ENCODE peak calls at places on chromosomes 6 and 20, in six cellular contexts. H is A549, D is GM12878, F is endothelial cell of umbilical vein, O is HepG2, G is K562. U is an unnamed sample.
A peak's percentile ranks its signal among the peaks of the same experiment; 100 is the strongest.

GRCh38 chr20:64176548-64177419 is 12.5 kb downstream of the MYT1 start:
- DNase-seq in H (no peak), D (no peak), F (no peak), O (no peak), G (no peak), U (no peak)

GRCh38 chr20:31988430-31989015 is 20.6 kb downstream of the XKR7 start:
- DNase-seq in H (no peak), D (no peak), F (no peak), O (no peak), G (no peak), U (no peak)

GRCh38 chr6:3230275-3231212 is 3.1 kb upstream of the TUBB2B start:
- DNase-seq in H (no peak), D (no peak), F (peak; percentile 8), O (no peak), G (no peak), U (no peak)

GRCh38 chr6:165653196-165653595 is 9.8 kb downstream of the PDE10A start:
- DNase-seq in H (no peak), D (no peak), F (peak; percentile 61), O (no peak), G (no peak), U (no peak)

GRCh38 chr6:30325873-30326445 is 768 bp upstream of the TRIM39 start:
- DNase-seq in H (peak; percentile 49), D (peak; percentile 28), F (no peak), O (no peak), G (peak; percentile 78), U (peak; percentile 72)

GRCh38 chr6:155473741-155474140 is 18.1 kb upstream of the NOX3 start:
- DNase-seq in H (no peak), D (no peak), F (no peak), O (no peak), G (no peak), U (peak; percentile 7)

GRCh38 chr20:6635034-6635736 is 132.3 kb upstream of the BMP2 start:
- DNase-seq in H (no peak), D (no peak), F (no peak), O (no peak), G (no peak), U (no peak)

GRCh38 chr6:117352466-117353081 is 73.2 kb downstream of the ROS1 start:
- DNase-seq in H (peak; percentile 13), D (no peak), F (peak; percentile 2), O (peak; percentile 29), G (peak; percentile 5), U (peak; percentile 20)

GRCh38 chr6:158418501-158418900 is 106.2 kb downstream of the TULP4 start:
- DNase-seq in H (no peak), D (no peak), F (no peak), O (no peak), G (no peak), U (no peak)

GRCh38 chr20:24870876-24871275 is 78.2 kb upstream of the CST7 start:
- DNase-seq in H (no peak), D (no peak), F (no peak), O (no peak), G (no peak), U (no peak)

GRCh38 chr20:41124451-41125094 is 12.8 kb upstream of the PLCG1 start:
- DNase-seq in H (no peak), D (no peak), F (no peak), O (no peak), G (no peak), U (no peak)

GRCh38 chr6:155030148-155030720 is 35.1 kb downstream of the TIAM2 start:
- DNase-seq in H (no peak), D (no peak), F (peak; percentile 71), O (no peak), G (no peak), U (no peak)

GRCh38 chr6:2793491-2794151 is 28.4 kb downstream of the WRNIP1 start:
- DNase-seq in H (no peak), D (no peak), F (no peak), O (no peak), G (no peak), U (peak; percentile 96)

GRCh38 chr6:163127587-163127986 is 286.9 kb upstream of the QKI start:
- DNase-seq in H (no peak), D (no peak), F (no peak), O (no peak), G (no peak), U (no peak)

GRCh38 chr6:16985484-16986284 is 116.2 kb upstream of the STMND1 start:
- DNase-seq in H (no peak), D (no peak), F (no peak), O (no peak), G (no peak), U (peak; percentile 26)

GRCh38 chr20:20780127-20780822 is 67.8 kb upstream of the RALGAPA2 start:
- DNase-seq in H (no peak), D (peak; percentile 15), F (no peak), O (peak; percentile 21), G (no peak), U (peak; percentile 100)

GRCh38 chr20:32497589-32498224 is 87.4 kb downstream of the NOL4L start:
- DNase-seq in H (no peak), D (no peak), F (peak; percentile 63), O (no peak), G (no peak), U (no peak)

GRCh38 chr6:7100072-7100750 is 7.5 kb upstream of the RREB1 start:
- DNase-seq in H (no peak), D (no peak), F (peak; percentile 30), O (no peak), G (no peak), U (peak; percentile 72)

GRCh38 chr6:132818404-132819359 is 4.3 kb downstream of the RPS12 start:
- DNase-seq in H (no peak), D (no peak), F (no peak), O (peak; percentile 33), G (peak; percentile 57), U (peak; percentile 33)

DNA sequence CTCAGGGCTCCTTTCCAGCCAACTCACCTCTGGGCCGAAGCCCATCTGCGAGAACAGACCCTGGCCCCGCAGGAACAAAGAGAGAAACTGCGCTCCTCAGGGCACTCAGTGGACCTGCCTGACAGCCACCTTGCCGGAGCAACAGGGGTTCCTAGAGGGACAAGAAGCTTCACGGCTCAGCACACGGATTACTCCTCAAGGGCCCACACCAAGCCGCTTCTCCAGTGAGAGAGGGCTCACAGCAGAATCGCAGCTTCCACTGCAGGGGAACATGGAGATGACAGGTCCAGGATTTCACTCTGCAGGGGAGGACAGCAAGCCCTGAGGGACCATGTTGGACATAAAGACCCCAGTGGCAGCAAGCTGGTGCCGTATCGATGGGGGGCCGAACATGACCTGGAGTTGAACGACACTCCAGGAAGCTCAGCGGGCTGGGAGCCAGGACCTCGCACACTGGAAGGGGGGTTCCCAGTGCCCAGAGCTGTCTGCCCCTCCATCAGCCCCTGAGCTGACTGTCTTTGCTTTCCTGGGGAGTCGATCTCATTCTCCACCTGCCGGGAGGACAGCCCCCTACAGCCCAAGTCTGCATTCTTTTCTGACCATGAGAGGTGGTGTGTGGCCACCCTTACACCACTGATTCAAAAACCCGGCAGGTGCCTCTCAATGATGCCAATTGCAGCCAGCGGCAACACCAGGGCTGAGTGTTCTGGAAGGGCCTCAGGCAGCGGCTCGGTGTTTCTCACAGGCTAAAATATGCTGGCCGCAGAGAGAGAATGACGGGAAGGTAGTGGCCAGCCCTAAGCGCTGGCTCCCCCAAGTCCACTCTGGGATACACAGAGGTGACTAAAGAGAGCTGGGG is 194.5 kb upstream of the CDH4 start:
- DNase-seq in H (no peak), D (no peak), F (no peak), O (no peak), G (no peak), U (no peak)
- TF ChIP-seq MYC in H (no peak), D (no peak), F (no peak), O (no peak), G (no peak), U (no peak)

DNA sequence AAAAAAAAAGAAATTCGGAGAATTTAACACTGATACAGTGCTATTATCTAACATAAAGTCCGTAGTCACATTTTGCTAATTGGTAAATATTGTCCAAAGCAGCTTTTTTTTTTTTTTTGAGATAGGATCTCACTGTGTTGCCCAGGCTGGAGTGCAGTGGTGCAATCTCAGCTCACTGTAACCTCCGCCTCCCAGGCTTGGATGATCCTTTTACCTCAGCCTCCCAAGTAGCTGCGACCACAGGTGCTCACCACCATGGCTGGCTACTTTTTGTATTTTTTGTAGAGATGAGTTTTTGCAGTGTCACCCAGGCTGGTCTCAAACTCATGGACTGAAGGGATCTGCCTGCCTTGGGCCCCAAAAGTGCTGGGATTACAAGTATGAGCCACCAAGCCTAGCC is 15.9 kb downstream of the MTO1 start:
- DNase-seq in H (no peak), D (no peak), F (no peak), O (no peak), G (no peak), U (no peak)
- TF ChIP-seq MAX in H (no peak), D (no peak), F (no peak), O (no peak), G (no peak), U (no peak)

GRCh38 chr6:102732908-102733307 is 1339.4 kb downstream of the GRIK2 start:
- DNase-seq in H (no peak), D (no peak), F (no peak), O (no peak), G (no peak), U (peak; percentile 7)
- TF ChIP-seq MYC in H (no peak), D (no peak), F (no peak), O (no peak), G (no peak), U (no peak)

DNA sequence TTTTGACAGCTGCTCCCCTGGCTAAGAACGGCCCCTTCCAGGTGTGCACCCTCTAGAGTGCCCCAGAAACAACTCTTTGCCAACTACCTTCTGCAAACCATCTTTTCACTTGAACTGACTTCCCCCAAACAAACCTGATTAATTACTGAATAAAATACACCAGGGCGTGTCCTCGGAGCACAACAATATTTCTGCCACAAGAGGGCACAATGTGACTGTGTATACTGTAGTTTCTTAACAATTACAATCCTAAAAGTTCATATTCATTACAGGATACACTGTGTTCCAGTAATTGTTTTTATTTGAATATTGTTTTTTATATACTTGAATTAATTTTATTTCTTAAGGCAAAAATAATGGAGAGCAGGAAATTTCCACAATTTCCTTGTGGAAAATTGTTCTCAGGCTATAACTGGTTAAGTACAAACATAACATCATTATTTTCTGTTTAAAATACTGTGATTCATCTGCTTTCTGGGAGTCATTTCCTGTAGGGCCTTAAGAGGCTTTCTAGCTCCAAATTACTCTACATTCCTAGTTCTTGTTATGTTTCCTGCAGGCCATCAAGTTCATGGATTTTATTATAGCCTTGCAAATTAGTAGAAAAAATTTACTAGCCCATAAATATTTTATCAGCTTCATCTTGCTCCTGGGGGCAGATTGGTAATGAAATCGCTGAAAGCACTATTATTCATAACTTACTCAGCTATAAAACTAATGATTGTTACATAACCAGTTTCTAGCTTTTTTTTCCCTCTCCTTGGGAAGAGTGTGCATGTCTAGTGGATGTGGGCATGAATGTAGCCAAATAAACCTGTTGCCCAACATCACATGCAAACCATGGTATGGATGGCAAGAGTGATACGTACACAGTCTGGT is 51.9 kb upstream of the SLC22A16 start:
- DNase-seq in H (peak; percentile 28), D (peak; percentile 28), F (peak; percentile 91), O (peak; percentile 62), G (peak; percentile 70), U (peak; percentile 76)
- TF ChIP-seq MAX in H (no peak), D (no peak), F (no peak), O (no peak), G (no peak), U (no peak)

DNA sequence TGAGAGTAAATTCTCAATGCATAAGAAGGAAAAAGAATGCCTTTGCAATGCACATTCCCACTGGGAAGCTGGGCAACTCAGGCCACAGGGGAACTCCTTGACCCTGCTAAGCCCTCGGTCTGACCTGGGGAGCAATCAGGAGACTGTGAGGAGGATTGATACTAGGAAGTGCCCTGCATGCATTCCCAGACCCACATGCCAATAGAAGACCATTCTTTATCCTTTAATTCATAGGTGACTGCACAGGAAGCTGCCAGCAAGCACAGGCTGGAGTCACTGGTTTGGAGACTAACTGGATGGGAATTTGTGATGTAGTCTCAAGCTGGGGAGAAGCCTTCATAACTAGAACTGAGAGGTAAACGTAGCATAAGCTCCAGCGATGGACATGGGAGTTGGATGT is 1012.7 kb downstream of the EYS start:
- DNase-seq in H (no peak), D (no peak), F (no peak), O (no peak), G (no peak), U (no peak)
- TF ChIP-seq MYC in H (no peak), D (no peak), F (no peak), O (no peak), G (no peak), U (no peak)

U was measured in NB4.